ENCODE peak calls at places on chromosomes 12 and 14, in ten cellular contexts. E is testis; H is fibroblast of lung; O is psoas muscle; S is prostate gland; V is uterus; I is CD8-positive, alpha-beta T cell; F is heart left ventricle; L is endodermal cell; T is GM23248. P is an unnamed sample. For H3K4me1, the result is how much of the 10 kb centered on the place peaks cover.

GRCh38 chr12:807041-807717 is 54.8 kb downstream of the WNK1 start:
- DNase-seq in T (peak), H (peak), L (no peak), I (no peak), V (no peak), S (no peak), F (no peak), O (no peak), E (no peak), P (no peak)

GRCh38 chr12:91892081-91892855 is 253.4 kb downstream of the BTG1 start:
- DNase-seq in O (no peak), E (no peak), V (no peak), I (no peak), L (no peak), H (no peak), S (no peak), T (no peak), F (no peak), P (no peak)

GRCh38 chr12:32024884-32025599 is 65.8 kb downstream of the RESF1 start:
- DNase-seq in V (no peak), I (no peak), S (no peak), H (peak), E (no peak), T (no peak), O (no peak), F (no peak), L (no peak), P (no peak)

GRCh38 chr14:69612014-69612758 is 790 bp downstream of the SUSD6 start:
- DNase-seq in V (peak), F (no peak), L (peak), E (peak), S (peak), O (peak), I (no peak), T (peak), H (peak), P (peak)

GRCh38 chr14:48665077-48665784 is 920.9 kb downstream of the RPS29 start:
- DNase-seq in I (no peak), E (no peak), H (peak), F (no peak), T (no peak), S (no peak), O (no peak), L (no peak), V (no peak), P (no peak)

GRCh38 chr14:101954501-101954900 is 9.9 kb upstream of the DYNC1H1 start:
- DNase-seq in E (no peak), F (no peak), S (no peak), H (no peak), V (no peak), I (no peak), L (no peak), T (no peak), O (no peak), P (peak)

GRCh38 chr12:5779401-5779800 is 165.7 kb downstream of the ANO2 start:
- DNase-seq in H (no peak), E (no peak), T (no peak), S (no peak), V (no peak), I (no peak), F (no peak), O (no peak), L (no peak), P (no peak)

GRCh38 chr12:15193927-15194326 is 27.3 kb downstream of the RERG start:
- DNase-seq in H (peak), F (no peak), V (peak), O (no peak), S (no peak), T (no peak), L (no peak), E (no peak), I (no peak), P (no peak)

GRCh38 chr12:16118586-16118985 is 158.9 kb downstream of the SLC15A5 start:
- DNase-seq in S (no peak), I (no peak), V (no peak), O (no peak), F (no peak), E (no peak), T (no peak), L (peak), H (peak), P (no peak)

GRCh38 chr12:15982471-15982870 is 71.3 kb downstream of the DERA start:
- DNase-seq in L (no peak), H (peak), E (no peak), F (no peak), I (no peak), O (no peak), S (no peak), T (peak), V (no peak), P (no peak)

GRCh38 chr14:89746135-89746534 is 208.4 kb downstream of the EFCAB11 start:
- DNase-seq in F (no peak), L (no peak), S (no peak), I (no peak), O (no peak), E (no peak), V (no peak), T (no peak), H (no peak), P (no peak)

GRCh38 chr12:43501705-43502104 is 50.3 kb downstream of the ADAMTS20 start:
- DNase-seq in E (no peak), H (peak), F (no peak), V (no peak), S (no peak), L (no peak), T (peak), I (no peak), O (no peak), P (no peak)

GRCh38 chr14:102499401-102500189 is 10.0 kb downstream of the ANKRD9 start:
- DNase-seq in S (no peak), F (peak), I (no peak), E (no peak), L (peak), O (peak), H (no peak), T (no peak), V (no peak), P (no peak)

DNA sequence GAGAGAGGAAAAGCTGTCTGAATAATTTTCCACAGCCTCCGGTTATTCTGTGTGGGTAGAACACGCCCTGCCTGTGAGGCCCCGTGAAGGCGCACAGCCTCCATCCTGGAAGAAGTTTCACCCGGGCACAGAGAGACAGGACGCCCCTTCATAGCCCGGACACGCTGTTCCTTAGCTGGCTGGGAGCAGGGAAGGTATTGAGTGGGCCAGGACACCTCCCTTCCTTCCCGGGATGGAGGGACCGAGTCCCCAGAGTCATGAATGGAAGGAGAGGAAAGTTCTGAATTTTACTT is 135.5 kb downstream of the GCH1 start:
- DNase-seq in T (no peak), I (no peak), V (no peak), S (no peak), L (no peak), H (no peak), E (no peak), O (no peak), F (no peak), P (no peak)
- H3K4me1 ChIP-seq in T (under half), I (under half), V (under half), S (under half), L (under half), H (under half), E (under half), O (under half), F (under half), P (under half)

DNA sequence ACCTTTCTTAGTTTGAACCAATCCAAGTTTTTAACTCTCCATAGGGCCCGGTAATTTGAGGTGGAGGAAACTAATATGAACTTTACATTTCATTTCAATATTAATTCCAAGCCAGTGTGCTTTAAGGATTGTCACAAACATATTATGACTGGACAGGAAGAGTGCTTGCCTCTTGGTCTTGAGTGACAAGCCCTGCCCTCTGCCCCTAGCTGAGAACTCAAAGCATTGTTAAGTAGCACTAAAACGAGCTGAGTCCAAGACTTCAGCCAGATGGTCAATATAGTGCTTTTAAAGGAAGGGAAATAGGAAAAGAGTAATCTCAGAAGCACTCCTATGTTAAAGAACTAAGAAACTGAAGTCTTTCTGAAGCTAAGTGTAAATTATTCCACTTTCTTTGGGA is 17.1 kb downstream of the TRMT5 start:
- DNase-seq in H (no peak), F (no peak), I (no peak), L (no peak), T (no peak), V (no peak), O (no peak), E (no peak), S (no peak), P (no peak)
- H3K27ac ChIP-seq in H (no peak), F (no peak), I (no peak), L (peak), T (no peak), V (no peak), O (peak), E (no peak), S (no peak), P (no peak)

GRCh38 chr12:29733060-29733459 is 50.7 kb downstream of the TMTC1 start:
- DNase-seq in S (no peak), L (no peak), T (peak), V (no peak), O (no peak), E (no peak), I (no peak), F (no peak), H (peak), P (no peak)
- H3K4me1 ChIP-seq in S (under half), L (under half), T (under half), V (under half), O (half or more), E (under half), I (under half), F (under half), H (under half), P (under half)

GRCh38 chr12:10363922-10364838 is 25.7 kb downstream of the KLRK1 start:
- DNase-seq in H (peak), F (peak), I (no peak), E (peak), O (peak), L (peak), S (peak), T (peak), V (peak), P (no peak)

GRCh38 chr12:10365716-10366433 is 24.0 kb downstream of the KLRK1 start:
- DNase-seq in O (no peak), F (no peak), L (peak), S (no peak), I (no peak), T (peak), V (no peak), E (no peak), H (peak), P (no peak)

GRCh38 chr12:10368206-10369171 is 21.4 kb downstream of the KLRK1 start:
- DNase-seq in F (no peak), L (no peak), T (no peak), V (no peak), E (no peak), I (no peak), S (no peak), O (no peak), H (no peak), P (no peak)

GRCh38 chr12:10364839-10365681 is 24.8 kb downstream of the KLRK1 start:
- DNase-seq in I (no peak), H (peak), T (peak), S (peak), V (peak), O (peak), E (peak), L (peak), F (peak), P (peak)

DNA sequence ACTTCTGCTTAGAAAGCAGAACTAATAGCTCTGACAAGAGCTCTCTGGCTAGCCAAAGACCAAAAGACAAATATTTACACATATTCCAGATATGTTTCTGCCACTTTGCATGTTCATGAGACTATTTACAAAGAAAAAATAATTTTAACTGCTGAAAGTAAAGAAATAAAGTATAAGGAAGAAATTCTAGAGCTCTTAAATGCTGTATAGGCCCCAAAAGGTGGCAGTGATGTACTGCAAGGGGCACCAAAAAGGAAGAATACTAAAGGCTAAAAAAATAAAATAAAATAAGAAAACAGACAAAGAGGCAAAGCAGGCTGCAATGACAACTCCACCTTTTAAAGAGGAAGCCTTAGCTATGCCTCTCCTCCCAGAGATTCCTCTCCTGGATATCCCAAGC is 23.0 kb downstream of the KLRK1 start:
- DNase-seq in E (no peak), I (no peak), T (peak), L (no peak), V (no peak), O (no peak), H (no peak), F (no peak), S (no peak), P (no peak)
- H3K27ac ChIP-seq in E (peak), I (no peak), T (no peak), L (no peak), V (peak), O (peak), H (no peak), F (peak), S (peak), P (peak)

GRCh38 chr12:66776974-66777373 is 98.1 kb upstream of the GRIP1 start:
- DNase-seq in I (peak), E (peak), F (no peak), T (no peak), V (no peak), L (no peak), S (no peak), H (no peak), O (no peak), P (no peak)
- H3K4me1 ChIP-seq in I (under half), E (under half), F (under half), T (under half), V (under half), L (under half), S (under half), H (under half), O (under half), P (under half)

GRCh38 chr12:121390856-121391255 is 9.1 kb upstream of the RNF34 start:
- DNase-seq in I (no peak), H (no peak), O (no peak), V (no peak), S (no peak), L (no peak), F (no peak), E (no peak), T (no peak), P (no peak)
- H3K27ac ChIP-seq in I (no peak), H (no peak), O (no peak), V (no peak), S (no peak), L (no peak), F (no peak), E (no peak), T (no peak), P (no peak)

GRCh38 chr14:23076785-23077408 is 18.0 kb downstream of the ACIN1 start:
- DNase-seq in O (no peak), F (no peak), T (peak), L (peak), I (no peak), S (no peak), V (no peak), E (no peak), H (no peak), P (no peak)
- H3K4me1 ChIP-seq in O (under half), F (under half), T (under half), L (under half), I (under half), S (under half), V (under half), E (under half), H (under half), P (under half)

DNA sequence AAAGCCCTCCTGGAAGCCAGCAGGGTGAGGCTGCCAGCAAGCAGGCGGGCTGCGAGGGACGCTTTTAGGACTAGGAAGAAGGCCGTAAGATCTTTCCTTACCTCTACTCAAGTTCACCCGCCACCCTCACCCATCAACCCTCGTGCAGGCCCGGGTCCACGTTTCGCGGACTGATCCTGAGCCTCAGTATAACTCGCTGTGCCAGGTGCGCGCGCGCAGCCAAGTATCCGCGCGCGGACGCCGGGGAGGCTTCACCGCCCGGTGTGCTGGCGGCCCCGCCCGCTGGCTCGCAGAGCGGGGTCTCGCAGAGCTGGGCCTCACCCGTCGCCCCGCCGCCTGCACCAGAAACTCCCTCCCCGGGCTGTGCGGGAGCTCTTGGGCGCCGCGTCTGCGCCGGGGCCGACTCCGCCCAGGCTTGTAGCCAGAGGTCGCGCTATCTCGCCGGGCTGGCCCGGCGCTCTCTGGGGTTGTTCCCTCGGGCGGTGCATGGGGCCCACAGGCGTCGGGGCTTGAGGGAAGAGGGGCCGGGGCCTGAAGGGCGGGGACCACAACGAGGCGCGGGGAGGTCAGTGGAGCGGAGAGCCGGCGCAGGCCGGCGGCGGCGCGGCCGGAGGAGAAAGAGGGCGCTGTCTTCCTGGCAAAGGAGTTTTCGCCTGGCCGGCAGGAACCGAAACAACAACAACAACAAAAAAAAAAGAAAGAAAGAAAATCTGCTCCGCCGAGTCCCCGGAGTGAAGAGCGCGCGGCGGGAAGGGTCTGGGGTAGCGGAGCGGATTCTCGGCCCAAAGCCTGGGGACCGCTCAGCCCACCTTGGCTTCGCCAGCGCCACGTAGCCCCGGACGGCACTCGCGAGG is 7.7 kb upstream of the SIX1 start:
- DNase-seq in I (no peak), H (peak), T (peak), O (peak), S (peak), L (peak), F (peak), E (peak), V (no peak), P (peak)
- H3K27ac ChIP-seq in I (no peak), H (peak), T (peak), O (peak), S (peak), L (no peak), F (no peak), E (peak), V (no peak), P (peak)